ENCODE peak calls at places on chromosomes 16 and 17, in ten cellular contexts. O is A549, N is breast epithelium, L is gastrocnemius medialis, Y is body of pancreas, V is uterus, B is spleen, A is GM12891, X is IMR-90, H is esophagus squamous epithelium. W is an unnamed sample.
A peak's percentile ranks its signal among the peaks of the same experiment; 100 is the strongest.

GRCh38 chr16:88009566-88010342 is 58.5 kb downstream of the BANP start:
- DNase-seq in O (no peak), N (no peak), L (no peak), Y (no peak), V (no peak), B (no peak), A (no peak), X (peak; percentile 20), H (no peak), W (no peak)

GRCh38 chr17:67558740-67559380 is 158.9 kb upstream of the NOL11 start:
- DNase-seq in O (no peak), N (no peak), L (no peak), Y (peak; percentile 45), V (no peak), B (no peak), A (no peak), X (peak; percentile 50), H (no peak), W (no peak)

GRCh38 chr17:77372444-77373297 is 231.9 kb downstream of the SEC14L1 start:
- DNase-seq in O (no peak), N (peak; percentile 71), L (peak; percentile 56), Y (peak; percentile 61), V (peak; percentile 86), B (peak; percentile 95), A (peak; percentile 79), X (peak; percentile 87), H (no peak), W (peak; percentile 57)

GRCh38 chr16:90046122-90046970 is 27.1 kb upstream of the DBNDD1 start:
- DNase-seq in O (no peak), N (no peak), L (no peak), Y (no peak), V (no peak), B (no peak), A (no peak), X (no peak), H (no peak), W (no peak)

GRCh38 chr16:24729967-24730815 is 740 bp downstream of the TNRC6A start:
- DNase-seq in O (peak; percentile 44), N (no peak), L (peak; percentile 20), Y (peak; percentile 57), V (peak; percentile 31), B (no peak), A (no peak), X (peak; percentile 18), H (no peak), W (peak; percentile 71)

GRCh38 chr17:39002991-39003715 is 36.0 kb upstream of the FBXO47 start:
- DNase-seq in O (no peak), N (peak; percentile 65), L (peak; percentile 73), Y (peak; percentile 50), V (peak; percentile 89), B (no peak), A (no peak), X (no peak), H (no peak), W (peak; percentile 77)

GRCh38 chr17:64173646-64174045 is 43.7 kb upstream of the ERN1 start:
- DNase-seq in O (no peak), N (no peak), L (peak; percentile 45), Y (no peak), V (no peak), B (no peak), A (no peak), X (no peak), H (no peak), W (no peak)

GRCh38 chr16:21104124-21104860 is 46.4 kb downstream of the DNAH3 start:
- DNase-seq in O (no peak), N (no peak), L (no peak), Y (no peak), V (no peak), B (no peak), A (no peak), X (peak; percentile 68), H (no peak), W (no peak)

GRCh38 chr16:54326266-54326662 is 39.7 kb upstream of the IRX3 start:
- DNase-seq in O (no peak), N (no peak), L (no peak), Y (no peak), V (no peak), B (no peak), A (no peak), X (no peak), H (no peak), W (no peak)

GRCh38 chr17:27413295-27413694 is 43.0 kb upstream of the KSR1 start:
- DNase-seq in O (no peak), N (no peak), L (no peak), Y (no peak), V (no peak), B (no peak), A (no peak), X (no peak), H (no peak), W (no peak)

GRCh38 chr16:4323845-4324478 is 8.1 kb downstream of the GLIS2 start:
- DNase-seq in O (peak; percentile 79), N (no peak), L (peak; percentile 28), Y (peak; percentile 64), V (peak; percentile 74), B (no peak), A (no peak), X (peak; percentile 42), H (no peak), W (no peak)

GRCh38 chr17:31487648-31488263 is 96.3 kb downstream of the RAB11FIP4 start:
- DNase-seq in O (peak; percentile 94), N (peak; percentile 96), L (peak; percentile 39), Y (peak; percentile 98), V (peak; percentile 74), B (peak; percentile 99), A (peak; percentile 99), X (peak; percentile 16), H (peak; percentile 67), W (peak; percentile 87)
- TF ChIP-seq POLR2A in O (peak; percentile 44), N (peak; percentile 59), L (peak; percentile 6), Y (peak; percentile 97), V (peak; percentile 62), B (no peak), A (no peak), X (no peak), H (peak; percentile 23), W (no peak)

DNA sequence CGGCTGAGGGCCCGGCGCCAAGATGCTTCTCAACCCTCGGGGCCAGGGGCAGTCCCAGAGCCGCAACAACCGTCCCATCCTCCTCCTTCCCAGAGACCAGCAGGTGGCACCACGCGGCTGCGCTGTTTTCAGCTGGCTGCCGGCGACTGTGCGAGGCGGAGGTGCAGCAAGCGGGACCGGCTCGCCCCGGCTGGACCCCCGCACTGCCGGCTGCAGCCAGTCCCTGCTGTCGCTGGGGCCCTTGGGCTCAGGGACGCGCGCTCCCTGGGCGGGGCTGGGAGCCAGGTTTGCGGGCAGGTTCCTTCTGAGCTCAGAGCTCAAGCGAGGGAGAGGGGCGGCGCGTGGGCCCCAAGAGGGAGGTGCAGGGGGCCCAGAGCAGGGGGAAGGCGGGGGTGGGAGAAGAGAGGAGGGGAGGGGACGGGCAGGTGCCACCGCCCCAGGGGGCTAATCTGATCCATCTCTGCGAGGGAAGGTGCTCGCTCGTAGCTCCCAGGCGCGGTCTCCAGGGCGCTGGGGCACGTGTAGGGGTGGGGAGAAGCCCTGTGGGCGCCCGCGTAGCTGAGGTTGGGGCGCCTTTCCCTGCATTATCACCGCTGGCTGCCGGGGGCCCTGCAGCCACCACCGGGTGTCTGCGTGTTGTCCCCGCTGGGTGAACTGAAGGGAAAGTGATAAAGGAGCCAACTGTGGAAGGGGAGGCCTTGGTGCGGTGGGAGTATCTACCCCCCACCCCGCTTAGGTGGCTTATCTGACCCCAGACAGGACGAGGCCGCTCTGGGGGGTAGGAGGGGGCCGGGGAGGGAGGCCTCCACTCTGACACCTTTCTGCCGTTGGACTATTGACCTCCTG is 24.2 kb downstream of the STAT5A start:
- DNase-seq in O (peak; percentile 86), N (peak; percentile 86), L (peak; percentile 84), Y (peak; percentile 83), V (peak; percentile 88), B (peak; percentile 95), A (peak; percentile 73), X (peak; percentile 81), H (no peak), W (peak; percentile 93)
- TF ChIP-seq POLR2A in O (no peak), N (no peak), L (no peak), Y (no peak), V (peak; percentile 27), B (no peak), A (no peak), X (no peak), H (no peak), W (peak; percentile 18)

GRCh38 chr17:81346908-81347349 is 48.3 kb upstream of the BAHCC1 start:
- DNase-seq in O (no peak), N (no peak), L (no peak), Y (no peak), V (no peak), B (no peak), A (no peak), X (no peak), H (no peak), W (no peak)

GRCh38 chr17:81342700-81343070 is 47.6 kb upstream of the SLC38A10 start:
- DNase-seq in O (no peak), N (no peak), L (no peak), Y (peak; percentile 40), V (no peak), B (peak; percentile 65), A (no peak), X (no peak), H (no peak), W (no peak)

GRCh38 chr17:81346090-81346907 is 49.0 kb upstream of the BAHCC1 start:
- DNase-seq in O (peak; percentile 99), N (peak; percentile 99), L (peak; percentile 98), Y (peak; percentile 99), V (peak; percentile 98), B (peak; percentile 97), A (peak; percentile 99), X (peak; percentile 94), H (peak; percentile 82), W (peak; percentile 92)

GRCh38 chr17:81347437-81347836 is 47.8 kb upstream of the BAHCC1 start:
- DNase-seq in O (no peak), N (no peak), L (no peak), Y (no peak), V (no peak), B (no peak), A (no peak), X (no peak), H (no peak), W (no peak)

GRCh38 chr17:81345211-81346089 is 49.8 kb upstream of the BAHCC1 start:
- DNase-seq in O (peak; percentile 91), N (peak; percentile 86), L (peak; percentile 86), Y (peak; percentile 92), V (peak; percentile 88), B (peak; percentile 93), A (peak; percentile 79), X (peak; percentile 87), H (peak; percentile 32), W (peak; percentile 64)
- TF ChIP-seq POLR2A in O (peak; percentile 73), N (no peak), L (peak; percentile 71), Y (peak; percentile 89), V (peak; percentile 79), B (peak; percentile 32), A (no peak), X (peak; percentile 22), H (no peak), W (no peak)

DNA sequence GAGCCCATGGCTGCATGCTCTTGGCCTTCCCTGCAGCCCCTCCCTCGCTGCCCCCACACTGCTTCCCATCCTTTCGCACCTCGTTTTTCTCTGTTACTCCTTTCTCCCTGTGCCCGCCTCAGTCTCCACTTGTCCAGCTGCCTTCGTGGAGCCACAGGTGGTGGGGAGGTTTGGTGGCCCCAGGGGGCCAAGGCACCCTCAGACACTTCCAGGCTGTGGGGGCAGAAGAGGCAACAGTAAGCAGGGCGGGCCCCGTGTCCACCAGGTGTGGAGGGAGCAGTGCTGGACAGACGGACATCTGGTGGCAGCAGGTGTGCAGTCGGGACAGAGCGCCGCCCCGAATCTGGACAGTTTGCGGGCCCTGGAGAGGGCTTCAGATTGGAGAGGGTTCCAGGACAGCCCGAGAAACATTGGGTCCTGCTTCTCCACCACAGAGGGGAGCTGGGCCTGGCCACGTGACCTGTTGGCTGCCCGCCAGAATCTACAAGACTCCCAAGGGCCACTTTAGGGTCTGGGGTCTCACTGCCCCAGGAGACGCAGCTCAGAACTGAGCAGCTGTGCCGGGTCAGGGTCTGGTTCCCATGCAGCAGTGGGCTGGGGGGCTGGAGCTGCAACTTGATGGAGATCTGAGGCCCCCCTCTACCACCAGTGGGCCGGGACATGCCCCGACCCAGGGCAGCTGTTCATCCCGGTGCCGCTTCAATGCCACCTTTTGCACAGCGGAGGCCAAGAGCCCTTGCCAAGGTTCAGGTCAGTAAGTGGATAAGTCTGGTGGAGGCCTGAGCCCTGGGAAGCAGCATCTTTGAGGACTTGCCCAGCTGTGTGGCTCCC is 22.8 kb downstream of the BAHCC1 start:
- DNase-seq in O (no peak), N (no peak), L (no peak), Y (peak; percentile 75), V (no peak), B (no peak), A (no peak), X (no peak), H (no peak), W (no peak)
- TF ChIP-seq POLR2A in O (no peak), N (no peak), L (no peak), Y (no peak), V (no peak), B (no peak), A (no peak), X (no peak), H (no peak), W (no peak)